ENCODE peak calls at places on chromosomes 13 and 19, in ten cellular contexts. P is mucosa of descending colon; I is mesendoderm; V is CD8-positive, alpha-beta memory T cell; T is HAP-1; F is breast epithelium; J is bronchial epithelial cell; B is SJCRH30; W is uterus; N is psoas muscle. E is an unnamed sample.

GRCh38 chr19:35355851-35356460 is 2.3 kb upstream of the FFAR3 start:
- DNase-seq in P (no peak), I (no peak), V (no peak), T (no peak), F (peak; percentile 14), J (no peak), B (no peak), W (no peak), N (no peak), E (no peak)

GRCh38 chr13:67200605-67201004 is 29.5 kb downstream of the PCDH9 start:
- DNase-seq in P (no peak), I (no peak), V (no peak), T (no peak), F (no peak), J (no peak), B (peak; percentile 29), W (no peak), N (no peak), E (no peak)

GRCh38 chr19:7869910-7870511 is 4.2 kb downstream of the PRR36 start:
- DNase-seq in P (peak; percentile 86), I (peak; percentile 82), V (peak; percentile 52), T (peak; percentile 84), F (no peak), J (peak; percentile 21), B (peak; percentile 65), W (peak; percentile 46), N (peak; percentile 55), E (peak; percentile 76)

GRCh38 chr19:32863841-32864240 is 5.7 kb downstream of the SLC7A9 start:
- DNase-seq in P (no peak), I (no peak), V (no peak), T (no peak), F (no peak), J (no peak), B (no peak), W (no peak), N (no peak), E (no peak)

GRCh38 chr19:9981406-9982260 is 28.7 kb downstream of the COL5A3 start:
- DNase-seq in P (no peak), I (no peak), V (no peak), T (no peak), F (no peak), J (no peak), B (no peak), W (no peak), N (no peak), E (no peak)

GRCh38 chr19:6484831-6485230 is 3.2 kb upstream of the DENND1C start:
- DNase-seq in P (no peak), I (no peak), V (no peak), T (no peak), F (no peak), J (no peak), B (no peak), W (no peak), N (no peak), E (no peak)

GRCh38 chr13:73171242-73171641 is 112.4 kb downstream of the KLF5 start:
- DNase-seq in P (no peak), I (no peak), V (no peak), T (no peak), F (no peak), J (peak; percentile 87), B (no peak), W (no peak), N (no peak), E (no peak)

GRCh38 chr19:11405846-11406643 is 13.1 kb downstream of the RGL3 start:
- DNase-seq in P (no peak), I (peak; percentile 62), V (no peak), T (no peak), F (no peak), J (no peak), B (no peak), W (no peak), N (no peak), E (peak; percentile 56)

GRCh38 chr13:95201814-95202521 is 99.3 kb downstream of the ABCC4 start:
- DNase-seq in P (no peak), I (peak; percentile 10), V (no peak), T (no peak), F (no peak), J (no peak), B (no peak), W (no peak), N (no peak), E (peak; percentile 56)

GRCh38 chr13:95209109-95209508 is 92.1 kb downstream of the ABCC4 start:
- DNase-seq in P (no peak), I (no peak), V (no peak), T (no peak), F (no peak), J (no peak), B (no peak), W (no peak), N (no peak), E (no peak)

GRCh38 chr13:95207769-95208366 is 93.4 kb downstream of the ABCC4 start:
- DNase-seq in P (no peak), I (no peak), V (no peak), T (no peak), F (no peak), J (no peak), B (no peak), W (no peak), N (no peak), E (peak; percentile 81)

GRCh38 chr13:95204231-95204765 is 97.0 kb downstream of the ABCC4 start:
- DNase-seq in P (no peak), I (no peak), V (no peak), T (no peak), F (no peak), J (no peak), B (no peak), W (no peak), N (no peak), E (no peak)

GRCh38 chr13:95206116-95206515 is 95.1 kb downstream of the ABCC4 start:
- DNase-seq in P (no peak), I (no peak), V (no peak), T (no peak), F (no peak), J (no peak), B (no peak), W (no peak), N (no peak), E (no peak)
- H3K36me3 ChIP-seq in P (no peaks in the 10 kb centered on the region), I (no peaks in the 10 kb centered on the region), V (no peaks in the 10 kb centered on the region), T (peaks cover 9% of the 10 kb centered on the region), F (no peaks in the 10 kb centered on the region), J (no peaks in the 10 kb centered on the region), B (peaks cover 3% of the 10 kb centered on the region), W (no peaks in the 10 kb centered on the region), N (peaks cover 3% of the 10 kb centered on the region), E (no peaks in the 10 kb centered on the region)

DNA sequence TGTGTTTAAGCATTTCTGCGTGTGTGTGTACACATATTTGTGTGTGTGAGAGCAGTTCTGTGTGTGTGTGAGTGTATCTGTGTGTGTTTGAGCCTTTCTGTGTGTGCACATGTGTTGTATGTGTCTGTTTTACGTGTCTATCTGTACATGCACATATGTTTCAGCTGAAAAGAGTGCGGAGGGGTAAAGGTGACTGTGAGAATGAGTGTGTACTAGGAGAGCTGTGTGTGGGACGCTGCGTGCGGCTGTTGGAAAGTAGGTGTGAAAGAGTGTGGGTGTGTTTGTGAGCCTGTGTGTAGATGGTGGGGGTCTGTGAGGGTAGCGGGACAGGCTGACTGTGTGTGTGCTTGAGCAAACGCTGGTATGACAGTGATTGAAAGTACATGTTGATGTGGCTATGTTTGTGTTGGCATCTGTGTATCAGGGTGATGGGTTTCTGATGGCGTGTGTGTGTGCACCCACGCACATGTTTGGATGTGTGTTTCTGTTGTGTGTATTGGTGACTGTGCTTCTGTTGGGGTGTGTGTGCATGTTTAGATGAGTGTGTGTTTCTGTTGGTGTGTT is 7.5 kb upstream of the TPM4 start:
- DNase-seq in P (no peak), I (no peak), V (no peak), T (no peak), F (no peak), J (no peak), B (no peak), W (no peak), N (no peak), E (no peak)
- H3K4me3 ChIP-seq in P (no peak overlapping the region), I (no peak overlapping the region), V (no peak overlapping the region), T (no peak overlapping the region), F (peak overlapping the region; percentile 84), J (peak overlapping the region; percentile 54), B (no peak overlapping the region), W (peak overlapping the region; percentile 53), N (peak overlapping the region; percentile 41), E (no peak overlapping the region)

GRCh38 chr19:44661904-44662303 is 9.4 kb upstream of the CEACAM19 start:
- DNase-seq in P (no peak), I (no peak), V (no peak), T (no peak), F (no peak), J (no peak), B (peak; percentile 22), W (no peak), N (no peak), E (no peak)

GRCh38 chr19:44664976-44665375 is 6.3 kb upstream of the CEACAM19 start:
- DNase-seq in P (no peak), I (no peak), V (no peak), T (no peak), F (no peak), J (no peak), B (no peak), W (no peak), N (no peak), E (no peak)

GRCh38 chr19:44661205-44661604 is 10.1 kb upstream of the CEACAM19 start:
- DNase-seq in P (no peak), I (no peak), V (no peak), T (no peak), F (no peak), J (no peak), B (no peak), W (no peak), N (no peak), E (no peak)

GRCh38 chr19:44662686-44663085 is 8.6 kb upstream of the CEACAM19 start:
- DNase-seq in P (no peak), I (no peak), V (no peak), T (no peak), F (no peak), J (no peak), B (peak; percentile 88), W (no peak), N (no peak), E (no peak)

DNA sequence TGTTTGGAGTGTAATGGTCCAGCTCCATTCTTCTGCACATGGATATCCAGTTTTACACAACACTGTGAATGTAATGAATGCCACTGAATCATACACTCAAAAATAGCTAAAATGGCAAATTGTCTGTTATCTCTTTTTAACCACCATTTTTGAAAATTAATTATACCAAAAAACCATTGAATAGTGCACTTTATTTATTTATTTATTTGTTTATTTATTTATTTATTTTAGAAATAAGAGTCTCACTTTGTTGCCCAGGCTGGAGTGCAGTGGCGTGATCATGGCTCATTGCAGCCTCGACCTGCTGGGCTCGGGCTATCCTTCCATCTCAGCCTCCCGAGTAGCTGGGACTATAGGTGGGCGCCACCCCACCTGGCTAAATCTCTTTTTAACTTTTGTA is 7.3 kb upstream of the CEACAM19 start:
- DNase-seq in P (no peak), I (no peak), V (no peak), T (no peak), F (no peak), J (no peak), B (no peak), W (no peak), N (no peak), E (no peak)
- H3K36me3 ChIP-seq in P (peaks cover 6% of the 10 kb centered on the region), I (peaks cover 20% of the 10 kb centered on the region), V (no peaks in the 10 kb centered on the region), T (peaks cover 52% of the 10 kb centered on the region), F (no peaks in the 10 kb centered on the region), J (peaks cover 28% of the 10 kb centered on the region), B (peaks cover 34% of the 10 kb centered on the region), W (no peaks in the 10 kb centered on the region), N (peaks cover 13% of the 10 kb centered on the region), E (peaks cover 45% of the 10 kb centered on the region)

DNA sequence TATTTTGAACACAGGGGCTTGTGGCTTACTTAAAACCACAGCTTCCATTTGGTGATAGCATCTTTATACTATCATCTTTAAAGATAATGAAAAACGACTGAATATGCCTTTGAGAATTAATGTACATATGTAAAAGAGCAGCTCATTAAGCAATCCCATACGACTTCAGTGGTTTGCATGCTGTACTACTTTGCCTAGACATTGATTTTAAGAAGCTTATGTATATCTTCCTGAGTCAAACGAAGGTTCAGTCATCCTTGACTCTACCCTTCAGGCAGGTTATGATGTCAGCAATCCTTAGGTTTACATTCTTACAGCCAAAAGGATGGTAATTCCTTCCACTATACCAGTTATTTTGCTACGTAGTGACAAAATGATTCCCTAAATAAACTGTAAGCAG is 40.7 kb downstream of the BRD4 start:
- DNase-seq in P (no peak), I (no peak), V (no peak), T (no peak), F (no peak), J (peak; percentile 33), B (no peak), W (no peak), N (no peak), E (no peak)
- H3K4me3 ChIP-seq in P (no peak overlapping the region), I (no peak overlapping the region), V (no peak overlapping the region), T (no peak overlapping the region), F (no peak overlapping the region), J (no peak overlapping the region), B (no peak overlapping the region), W (no peak overlapping the region), N (no peak overlapping the region), E (no peak overlapping the region)

E was measured in BE2C.